ENCODE peak calls at places on chromosomes 5 and 9, in five cellular contexts. I is fibroblast of the aortic adventitia, S is colonic mucosa, U is prostate gland, T is B cell. O is an unnamed sample.

GRCh38 chr9:133540336-133541025 is 6.0 kb downstream of the ADAMTSL2 start:
- DNase-seq in I (no peak), S (no peak), U (no peak), T (no peak), O (no peak)

GRCh38 chr5:8848997-8849585 is 696.8 kb downstream of the SEMA5A start:
- DNase-seq in I (peak), S (no peak), U (no peak), T (no peak), O (no peak)

GRCh38 chr9:90826326-90827020 is 24.9 kb downstream of the SYK start:
- DNase-seq in I (no peak), S (no peak), U (no peak), T (no peak), O (no peak)

GRCh38 chr5:72523960-72524582 is 16.9 kb upstream of the ZNF366 start:
- DNase-seq in I (peak), S (no peak), U (peak), T (no peak), O (no peak)

GRCh38 chr5:158851488-158851887 is 248.2 kb downstream of the EBF1 start:
- DNase-seq in I (no peak), S (no peak), U (no peak), T (no peak), O (no peak)

GRCh38 chr9:24258626-24259025 is 287.1 kb downstream of the IZUMO3 start:
- DNase-seq in I (no peak), S (no peak), U (no peak), T (no peak), O (no peak)

GRCh38 chr5:175678074-175678473 is 20.2 kb downstream of the HRH2 start:
- DNase-seq in I (no peak), S (no peak), U (no peak), T (no peak), O (no peak)

GRCh38 chr5:102583663-102584062 is 84.9 kb upstream of the SLCO6A1 start:
- DNase-seq in I (peak), S (no peak), U (no peak), T (no peak), O (no peak)

GRCh38 chr5:6201626-6202025 is 176.7 kb downstream of the MED10 start:
- DNase-seq in I (peak), S (no peak), U (no peak), T (no peak), O (no peak)

GRCh38 chr9:131418143-131419028 is 24.5 kb downstream of the PRRC2B start:
- DNase-seq in I (no peak), S (peak), U (peak), T (no peak), O (no peak)

GRCh38 chr9:121635300-121635699 is 16.1 kb upstream of the DAB2IP start:
- DNase-seq in I (no peak), S (no peak), U (no peak), T (no peak), O (no peak)
- TF ChIP-seq CTCF in I (no peak), S (no peak), U (no peak), T (no peak), O (no peak)

GRCh38 chr5:59348189-59348588 is 545.3 kb downstream of the PDE4D start:
- DNase-seq in I (no peak), S (no peak), U (no peak), T (no peak), O (no peak)
- TF ChIP-seq CTCF in I (no peak), S (no peak), U (no peak), T (no peak), O (no peak)

GRCh38 chr9:82524407-82524806 is 535.8 kb downstream of the SPATA31D1 start:
- DNase-seq in I (no peak), S (no peak), U (no peak), T (no peak), O (no peak)
- TF ChIP-seq CTCF in I (peak), S (no peak), U (no peak), T (no peak), O (no peak)

DNA sequence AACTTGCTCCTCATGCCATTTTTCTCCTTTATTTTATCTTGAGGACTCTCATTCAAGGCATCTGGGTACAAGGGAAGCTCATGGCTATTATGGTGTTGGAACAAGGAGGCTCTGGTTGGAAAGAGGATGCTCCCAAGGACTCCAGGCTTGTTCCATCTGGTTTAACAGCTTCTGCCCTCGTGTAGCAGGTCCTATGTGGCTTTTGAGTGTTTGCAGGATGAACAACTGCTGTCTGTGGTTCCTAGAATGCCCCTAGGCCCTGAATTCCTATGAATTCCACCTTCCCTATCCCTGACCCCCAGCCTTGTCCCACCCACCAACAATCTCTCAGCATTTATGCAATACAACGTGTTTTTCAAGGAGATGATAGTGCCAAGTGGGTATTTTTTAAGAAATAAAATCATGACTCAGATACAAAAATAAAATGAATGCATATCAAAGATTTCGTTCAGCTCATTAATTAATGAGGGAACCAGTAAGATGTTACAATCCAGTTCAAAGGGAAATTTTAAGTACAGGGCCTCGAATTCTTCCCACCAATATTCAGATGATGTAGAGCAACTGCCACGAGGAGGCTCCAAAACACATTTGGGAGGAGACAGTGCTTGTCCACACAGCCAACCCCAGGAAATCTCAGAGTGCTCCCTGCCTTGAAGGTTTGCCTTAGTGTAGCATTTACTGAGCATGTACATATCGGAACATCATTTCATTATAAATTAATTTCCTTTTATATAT is 182.0 kb downstream of the MUSK start:
- DNase-seq in I (no peak), S (no peak), U (no peak), T (no peak), O (no peak)
- TF ChIP-seq CTCF in I (no peak), S (no peak), U (no peak), T (no peak), O (no peak)

O was measured in activated CD8-positive, alpha-beta T cell treated with anti-CD3 and anti-CD28 coated beads for 36 hours.